ENCODE peak calls at places on chromosomes 16 and 17, in five cellular contexts. J is cardiac fibroblast; E is A549; B is CD8-positive, alpha-beta memory T cell; K is coronary artery. I is an unnamed sample.

GRCh38 chr16:990516-991291 is 9.1 kb downstream of the SOX8 start:
- DNase-seq in J (no peak), E (no peak), B (no peak), K (no peak), I (no peak)

GRCh38 chr16:26491962-26492361 is 574.8 kb upstream of the C16orf82 start:
- DNase-seq in J (no peak), E (no peak), B (no peak), K (no peak), I (no peak)

GRCh38 chr17:59707182-59707970 is at the start of the genes PTRH2 and VMP1:
- DNase-seq in J (peak; percentile 100), E (peak; percentile 100), B (peak; percentile 94), K (peak; percentile 99), I (peak; percentile 98)

GRCh38 chr16:87319997-87320491 is 2.9 kb upstream of the C16orf95 start:
- DNase-seq in J (no peak), E (no peak), B (no peak), K (no peak), I (no peak)

GRCh38 chr17:61338000-61338864 is 61.4 kb upstream of the TBX2 start:
- DNase-seq in J (peak; percentile 91), E (peak; percentile 65), B (no peak), K (no peak), I (no peak)

GRCh38 chr16:23223368-23223767 is 40.8 kb downstream of the SCNN1G start:
- DNase-seq in J (no peak), E (no peak), B (no peak), K (no peak), I (no peak)

GRCh38 chr17:78958556-78959191 is 21.0 kb downstream of the LGALS3BP start:
- DNase-seq in J (no peak), E (peak; percentile 71), B (no peak), K (no peak), I (no peak)

GRCh38 chr16:30875881-30876791 is 17.7 kb downstream of the BCL7C start:
- DNase-seq in J (no peak), E (no peak), B (no peak), K (no peak), I (no peak)

GRCh38 chr16:22624759-22625533 is 114.3 kb downstream of the NPIPB5 start:
- DNase-seq in J (no peak), E (no peak), B (no peak), K (no peak), I (no peak)

GRCh38 chr17:73393962-73394361 is 82.2 kb upstream of the CDC42EP4 start:
- DNase-seq in J (peak; percentile 15), E (no peak), B (no peak), K (no peak), I (no peak)

GRCh38 chr17:77619851-77620250 is 338.7 kb upstream of the TNRC6C start:
- DNase-seq in J (peak; percentile 70), E (no peak), B (no peak), K (no peak), I (no peak)

GRCh38 chr17:49371178-49371834 is 9.3 kb upstream of the ZNF652 start:
- DNase-seq in J (no peak), E (no peak), B (no peak), K (no peak), I (peak; percentile 95)

GRCh38 chr17:66240630-66241029 is 11.4 kb upstream of the APOH start:
- DNase-seq in J (peak; percentile 37), E (no peak), B (no peak), K (no peak), I (no peak)

I was measured in WTC11.